ENCODE peak calls at places on chromosomes 11 and 22, in six cellular contexts. One of them, this sample, is unnamed.

GRCh38 chr11:206516-207212 is 535 bp downstream of the BET1L start:
- DNase-seq in Calu3: no peak
- DNase-seq in retinal pigment epithelial cell: no peak
- DNase-seq in heart left ventricle: no peak
- DNase-seq in GM20000: peak
- DNase-seq in tibial nerve: no peak
- DNase-seq in this sample: peak

GRCh38 chr22:46369716-46370583 is 34.4 kb downstream of the TRMU start:
- DNase-seq in Calu3: no peak
- DNase-seq in retinal pigment epithelial cell: no peak
- DNase-seq in heart left ventricle: peak
- DNase-seq in GM20000: no peak
- DNase-seq in tibial nerve: no peak
- DNase-seq in this sample: no peak

GRCh38 chr11:73528013-73528412 is 69.9 kb downstream of the FAM168A start:
- DNase-seq in Calu3: no peak
- DNase-seq in retinal pigment epithelial cell: no peak
- DNase-seq in heart left ventricle: no peak
- DNase-seq in GM20000: no peak
- DNase-seq in tibial nerve: no peak
- DNase-seq in this sample: no peak

GRCh38 chr11:18633256-18634139 is 644 bp downstream of the SPTY2D1 start:
- DNase-seq in Calu3: peak
- DNase-seq in retinal pigment epithelial cell: peak
- DNase-seq in heart left ventricle: no peak
- DNase-seq in GM20000: peak
- DNase-seq in tibial nerve: no peak
- DNase-seq in this sample: peak

GRCh38 chr11:132095230-132096165 is 725.1 kb downstream of the NTM start:
- DNase-seq in Calu3: no peak
- DNase-seq in retinal pigment epithelial cell: no peak
- DNase-seq in heart left ventricle: no peak
- DNase-seq in GM20000: no peak
- DNase-seq in tibial nerve: no peak
- DNase-seq in this sample: no peak

GRCh38 chr22:28883917-28884753 is 763 bp downstream of the ZNRF3 start:
- DNase-seq in Calu3: peak
- DNase-seq in retinal pigment epithelial cell: no peak
- DNase-seq in heart left ventricle: peak
- DNase-seq in GM20000: peak
- DNase-seq in tibial nerve: no peak
- DNase-seq in this sample: peak

GRCh38 chr11:44005076-44005800 is 42.5 kb upstream of the ACCSL start:
- DNase-seq in Calu3: no peak
- DNase-seq in retinal pigment epithelial cell: no peak
- DNase-seq in heart left ventricle: no peak
- DNase-seq in GM20000: no peak
- DNase-seq in tibial nerve: no peak
- DNase-seq in this sample: no peak

GRCh38 chr11:33722579-33723234 is 13.5 kb downstream of the CD59 start:
- DNase-seq in Calu3: no peak
- DNase-seq in retinal pigment epithelial cell: no peak
- DNase-seq in heart left ventricle: no peak
- DNase-seq in GM20000: peak
- DNase-seq in tibial nerve: no peak
- DNase-seq in this sample: peak

GRCh38 chr22:45537734-45538181 is 35.1 kb downstream of the FBLN1 start:
- DNase-seq in Calu3: no peak
- DNase-seq in retinal pigment epithelial cell: no peak
- DNase-seq in heart left ventricle: peak
- DNase-seq in GM20000: no peak
- DNase-seq in tibial nerve: peak
- DNase-seq in this sample: no peak

GRCh38 chr11:28011813-28012212 is 96.1 kb downstream of the KIF18A start:
- DNase-seq in Calu3: no peak
- DNase-seq in retinal pigment epithelial cell: no peak
- DNase-seq in heart left ventricle: no peak
- DNase-seq in GM20000: no peak
- DNase-seq in tibial nerve: no peak
- DNase-seq in this sample: no peak

GRCh38 chr11:120346233-120346632 is 10.0 kb downstream of the ARHGEF12 start:
- DNase-seq in Calu3: no peak
- DNase-seq in retinal pigment epithelial cell: no peak
- DNase-seq in heart left ventricle: no peak
- DNase-seq in GM20000: no peak
- DNase-seq in tibial nerve: no peak
- DNase-seq in this sample: no peak

GRCh38 chr11:12287009-12287373 is 90.4 kb upstream of the PARVA start:
- DNase-seq in Calu3: peak
- DNase-seq in retinal pigment epithelial cell: peak
- DNase-seq in heart left ventricle: no peak
- DNase-seq in GM20000: no peak
- DNase-seq in tibial nerve: peak
- DNase-seq in this sample: no peak

GRCh38 chr11:2302280-2302843 is 549 bp downstream of the TSPAN32 start:
- DNase-seq in Calu3: no peak
- DNase-seq in retinal pigment epithelial cell: no peak
- DNase-seq in heart left ventricle: no peak
- DNase-seq in GM20000: no peak
- DNase-seq in tibial nerve: no peak
- DNase-seq in this sample: no peak

GRCh38 chr11:1749020-1749758 is 1.2 kb downstream of the IFITM10 start:
- DNase-seq in Calu3: no peak
- DNase-seq in retinal pigment epithelial cell: no peak
- DNase-seq in heart left ventricle: no peak
- DNase-seq in GM20000: peak
- DNase-seq in tibial nerve: no peak
- DNase-seq in this sample: no peak

GRCh38 chr22:22911327-22912134 is 23.9 kb downstream of the IGLL5 start:
- DNase-seq in Calu3: no peak
- DNase-seq in retinal pigment epithelial cell: no peak
- DNase-seq in heart left ventricle: no peak
- DNase-seq in GM20000: no peak
- DNase-seq in tibial nerve: no peak
- DNase-seq in this sample: no peak

GRCh38 chr22:37559901-37560681 is at the start of gene CDC42EP1:
- DNase-seq in Calu3: peak
- DNase-seq in retinal pigment epithelial cell: no peak
- DNase-seq in heart left ventricle: peak
- DNase-seq in GM20000: peak
- DNase-seq in tibial nerve: no peak
- DNase-seq in this sample: no peak

GRCh38 chr22:37664249-37665101 is 6.0 kb downstream of the PDXP start:
- DNase-seq in Calu3: no peak
- DNase-seq in retinal pigment epithelial cell: no peak
- DNase-seq in heart left ventricle: no peak
- DNase-seq in GM20000: no peak
- DNase-seq in tibial nerve: no peak
- DNase-seq in this sample: no peak

GRCh38 chr11:12215192-12215591 is 104.8 kb downstream of the MICAL2 start:
- DNase-seq in Calu3: no peak
- DNase-seq in retinal pigment epithelial cell: no peak
- DNase-seq in heart left ventricle: no peak
- DNase-seq in GM20000: no peak
- DNase-seq in tibial nerve: no peak
- DNase-seq in this sample: peak

GRCh38 chr11:69296890-69297224 is 2.9 kb downstream of the MYEOV start:
- DNase-seq in Calu3: no peak
- DNase-seq in retinal pigment epithelial cell: no peak
- DNase-seq in heart left ventricle: peak
- DNase-seq in GM20000: no peak
- DNase-seq in tibial nerve: no peak
- DNase-seq in this sample: no peak

GRCh38 chr22:26316732-26317131 is 112.3 kb upstream of the ASPHD2 start:
- DNase-seq in Calu3: no peak
- DNase-seq in retinal pigment epithelial cell: no peak
- DNase-seq in heart left ventricle: no peak
- DNase-seq in GM20000: no peak
- DNase-seq in tibial nerve: no peak
- DNase-seq in this sample: no peak

GRCh38 chr22:26320469-26320868 is 108.6 kb upstream of the ASPHD2 start:
- DNase-seq in Calu3: no peak
- DNase-seq in retinal pigment epithelial cell: no peak
- DNase-seq in heart left ventricle: no peak
- DNase-seq in GM20000: no peak
- DNase-seq in tibial nerve: no peak
- DNase-seq in this sample: no peak

GRCh38 chr22:26321469-26321913 is 107.6 kb upstream of the ASPHD2 start:
- DNase-seq in Calu3: no peak
- DNase-seq in retinal pigment epithelial cell: no peak
- DNase-seq in heart left ventricle: peak
- DNase-seq in GM20000: no peak
- DNase-seq in tibial nerve: no peak
- DNase-seq in this sample: no peak

GRCh38 chr22:26322179-26322905 is 106.7 kb upstream of the ASPHD2 start:
- DNase-seq in Calu3: no peak
- DNase-seq in retinal pigment epithelial cell: no peak
- DNase-seq in heart left ventricle: no peak
- DNase-seq in GM20000: no peak
- DNase-seq in tibial nerve: no peak
- DNase-seq in this sample: no peak

GRCh38 chr22:26318975-26319374 is 110.1 kb upstream of the ASPHD2 start:
- DNase-seq in Calu3: peak
- DNase-seq in retinal pigment epithelial cell: no peak
- DNase-seq in heart left ventricle: no peak
- DNase-seq in GM20000: no peak
- DNase-seq in tibial nerve: no peak
- DNase-seq in this sample: peak
- TF ChIP-seq CTCF in Calu3: no peak
- TF ChIP-seq CTCF in retinal pigment epithelial cell: peak
- TF ChIP-seq CTCF in heart left ventricle: no peak
- TF ChIP-seq CTCF in GM20000: peak
- TF ChIP-seq CTCF in tibial nerve: no peak
- TF ChIP-seq CTCF in this sample: peak

GRCh38 chr22:20429254-20430100 is 8.1 kb downstream of the SCARF2 start:
- DNase-seq in Calu3: peak
- DNase-seq in retinal pigment epithelial cell: no peak
- DNase-seq in heart left ventricle: peak
- DNase-seq in GM20000: peak
- DNase-seq in tibial nerve: no peak
- DNase-seq in this sample: peak

GRCh38 chr22:20431520-20432237 is 5.9 kb downstream of the SCARF2 start:
- DNase-seq in Calu3: no peak
- DNase-seq in retinal pigment epithelial cell: no peak
- DNase-seq in heart left ventricle: no peak
- DNase-seq in GM20000: peak
- DNase-seq in tibial nerve: no peak
- DNase-seq in this sample: no peak

GRCh38 chr22:20430101-20430640 is 7.5 kb downstream of the SCARF2 start:
- DNase-seq in Calu3: no peak
- DNase-seq in retinal pigment epithelial cell: no peak
- DNase-seq in heart left ventricle: no peak
- DNase-seq in GM20000: peak
- DNase-seq in tibial nerve: no peak
- DNase-seq in this sample: no peak

GRCh38 chr22:20432244-20432686 is 5.4 kb downstream of the SCARF2 start:
- DNase-seq in Calu3: no peak
- DNase-seq in retinal pigment epithelial cell: no peak
- DNase-seq in heart left ventricle: no peak
- DNase-seq in GM20000: peak
- DNase-seq in tibial nerve: no peak
- DNase-seq in this sample: no peak

GRCh38 chr22:20430641-20431519 is 6.7 kb downstream of the SCARF2 start:
- DNase-seq in Calu3: peak
- DNase-seq in retinal pigment epithelial cell: no peak
- DNase-seq in heart left ventricle: peak
- DNase-seq in GM20000: peak
- DNase-seq in tibial nerve: no peak
- DNase-seq in this sample: peak
- TF ChIP-seq CTCF in Calu3: peak
- TF ChIP-seq CTCF in retinal pigment epithelial cell: peak
- TF ChIP-seq CTCF in heart left ventricle: peak
- TF ChIP-seq CTCF in GM20000: no peak
- TF ChIP-seq CTCF in tibial nerve: peak
- TF ChIP-seq CTCF in this sample: peak

GRCh38 chr22:49057910-49058309 is 769.8 kb downstream of the BRD1 start:
- DNase-seq in Calu3: no peak
- DNase-seq in retinal pigment epithelial cell: no peak
- DNase-seq in heart left ventricle: no peak
- DNase-seq in GM20000: no peak
- DNase-seq in tibial nerve: no peak
- DNase-seq in this sample: no peak

GRCh38 chr22:49066619-49067018 is 761.1 kb downstream of the BRD1 start:
- DNase-seq in Calu3: no peak
- DNase-seq in retinal pigment epithelial cell: no peak
- DNase-seq in heart left ventricle: no peak
- DNase-seq in GM20000: no peak
- DNase-seq in tibial nerve: no peak
- DNase-seq in this sample: no peak

GRCh38 chr22:49064836-49065235 is 762.8 kb downstream of the BRD1 start:
- DNase-seq in Calu3: no peak
- DNase-seq in retinal pigment epithelial cell: no peak
- DNase-seq in heart left ventricle: no peak
- DNase-seq in GM20000: no peak
- DNase-seq in tibial nerve: no peak
- DNase-seq in this sample: no peak

GRCh38 chr22:49063040-49063329 is 764.7 kb downstream of the BRD1 start:
- DNase-seq in Calu3: no peak
- DNase-seq in retinal pigment epithelial cell: no peak
- DNase-seq in heart left ventricle: no peak
- DNase-seq in GM20000: no peak
- DNase-seq in tibial nerve: no peak
- DNase-seq in this sample: no peak

DNA sequence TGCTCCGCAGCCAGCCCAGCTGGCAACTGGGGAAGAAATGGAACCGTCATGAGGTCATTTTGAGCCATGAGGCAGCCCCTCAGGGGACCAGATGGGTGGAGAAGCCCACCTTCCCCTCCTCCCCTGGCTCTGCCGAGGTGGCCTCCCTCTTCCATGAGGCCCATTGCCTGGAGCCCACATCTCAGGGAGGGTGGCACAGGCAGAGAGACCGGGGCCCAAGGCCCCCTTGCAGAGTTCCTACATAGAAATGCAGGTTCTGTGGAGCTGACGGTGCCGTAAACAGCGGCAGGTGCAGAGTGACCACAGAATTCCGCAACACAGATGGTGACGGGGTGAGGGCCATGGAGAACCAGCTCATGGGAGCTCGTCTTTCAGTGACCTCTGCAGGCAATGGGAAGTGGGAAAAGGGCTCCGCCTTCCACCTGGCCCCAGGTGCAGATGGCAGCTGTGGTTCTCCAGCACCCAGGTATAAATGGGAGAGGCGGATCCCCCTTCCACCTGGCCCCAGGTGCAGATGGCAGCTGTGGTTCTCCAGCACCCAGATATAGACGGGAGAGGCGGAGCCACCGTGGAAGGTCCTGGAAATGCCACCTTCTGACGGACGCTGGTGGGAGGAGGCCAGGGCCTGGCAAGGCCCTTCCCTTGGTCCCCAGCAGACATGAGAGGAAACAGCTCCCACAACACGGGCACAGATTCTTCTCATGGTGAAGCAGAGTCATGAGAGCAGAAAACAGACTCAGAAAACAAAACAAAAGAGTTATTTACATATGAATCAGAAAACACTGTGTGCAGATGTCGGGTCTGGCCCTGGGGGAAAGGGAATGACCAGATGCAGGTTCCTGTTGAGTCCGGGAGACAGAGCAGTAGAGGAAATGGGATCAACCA is 765.3 kb downstream of the BRD1 start:
- DNase-seq in Calu3: no peak
- DNase-seq in retinal pigment epithelial cell: no peak
- DNase-seq in heart left ventricle: no peak
- DNase-seq in GM20000: no peak
- DNase-seq in tibial nerve: no peak
- DNase-seq in this sample: no peak
- TF ChIP-seq CTCF in Calu3: no peak
- TF ChIP-seq CTCF in retinal pigment epithelial cell: no peak
- TF ChIP-seq CTCF in heart left ventricle: no peak
- TF ChIP-seq CTCF in GM20000: no peak
- TF ChIP-seq CTCF in tibial nerve: no peak
- TF ChIP-seq CTCF in this sample: no peak

GRCh38 chr11:87037450-87038234 is at the start of gene TMEM135:
- DNase-seq in Calu3: peak
- DNase-seq in retinal pigment epithelial cell: peak
- DNase-seq in heart left ventricle: peak
- DNase-seq in GM20000: peak
- DNase-seq in tibial nerve: peak
- DNase-seq in this sample: peak
- TF ChIP-seq CTCF in Calu3: no peak
- TF ChIP-seq CTCF in retinal pigment epithelial cell: no peak
- TF ChIP-seq CTCF in heart left ventricle: no peak
- TF ChIP-seq CTCF in GM20000: no peak
- TF ChIP-seq CTCF in tibial nerve: no peak
- TF ChIP-seq CTCF in this sample: no peak

This sample was measured in GM12865.